ENCODE peak calls at places on chromosomes 6 and 20, in five cellular contexts. I, E, W, M and N are unnamed samples.

GRCh38 chr6:166058064-166058739 is 109.4 kb downstream of the TBXT start:
- DNase-seq in E (peak), M (no peak), I (peak), W (no peak), N (no peak)

GRCh38 chr6:135135835-135136234 is 45.3 kb upstream of the MYB start:
- DNase-seq in I (no peak), E (no peak), M (no peak), W (no peak), N (no peak)

GRCh38 chr6:117409420-117409819 is 16.3 kb downstream of the ROS1 start:
- DNase-seq in M (no peak), W (no peak), I (no peak), E (no peak), N (no peak)

GRCh38 chr20:11582073-11582472 is 335.6 kb upstream of the BTBD3 start:
- DNase-seq in E (no peak), I (peak), M (no peak), W (peak), N (no peak)

GRCh38 chr6:105767541-105767940 is 318.6 kb upstream of the PRDM1 start:
- DNase-seq in W (no peak), I (no peak), M (no peak), E (no peak), N (no peak)

GRCh38 chr6:21144928-21145327 is 448.6 kb upstream of the SOX4 start:
- DNase-seq in M (no peak), W (no peak), E (no peak), I (no peak), N (no peak)

GRCh38 chr20:4708856-4709255 is 12.9 kb upstream of the PRND start:
- DNase-seq in I (no peak), M (no peak), E (no peak), W (no peak), N (no peak)

GRCh38 chr6:51644426-51644825 is 443.0 kb downstream of the PKHD1 start:
- DNase-seq in E (no peak), W (peak), I (no peak), M (no peak), N (no peak)

GRCh38 chr6:15330174-15330934 is 84.5 kb downstream of the JARID2 start:
- DNase-seq in W (no peak), M (no peak), E (no peak), I (peak), N (no peak)

GRCh38 chr6:168212322-168212721 is 107.3 kb downstream of the DACT2 start:
- DNase-seq in I (no peak), W (no peak), M (no peak), E (no peak), N (no peak)

GRCh38 chr6:127180421-127180820 is 62.0 kb downstream of the RSPO3 start:
- DNase-seq in W (no peak), M (no peak), I (no peak), E (no peak), N (no peak)

GRCh38 chr6:75296811-75297779 is 12.5 kb upstream of the TMEM30A start:
- DNase-seq in I (peak), W (peak), E (no peak), M (peak), N (no peak)

GRCh38 chr6:33161354-33162320 is 30.6 kb downstream of the COL11A2 start:
- DNase-seq in W (peak), M (peak), E (peak), I (peak), N (peak)

GRCh38 chr6:169959129-169960002 is 207.9 kb downstream of the ERMARD start:
- DNase-seq in W (no peak), E (no peak), I (no peak), M (no peak), N (peak)

GRCh38 chr20:13105864-13106457 is 97.2 kb downstream of the SPTLC3 start:
- DNase-seq in M (no peak), W (peak), E (no peak), I (peak), N (no peak)

GRCh38 chr6:121956782-121957181 is 442.7 kb upstream of the HSF2 start:
- DNase-seq in E (no peak), W (no peak), M (no peak), I (no peak), N (no peak)

GRCh38 chr6:109304284-109305015 is 77.8 kb downstream of the CD164 start:
- DNase-seq in I (no peak), M (no peak), E (no peak), W (peak), N (no peak)

GRCh38 chr6:107173779-107174178 is 58.5 kb upstream of the BEND3 start:
- DNase-seq in I (peak), W (peak), E (no peak), M (peak), N (no peak)

GRCh38 chr6:126035764-126036163 is 49.4 kb downstream of the TRMT11 start:
- DNase-seq in E (no peak), I (no peak), M (no peak), W (no peak), N (no peak)

GRCh38 chr6:110337481-110337880 is 20.7 kb downstream of the METTL24 start:
- DNase-seq in E (no peak), M (no peak), W (no peak), I (no peak), N (no peak)

GRCh38 chr6:68194846-68195478 is 440.1 kb upstream of the ADGRB3 start:
- DNase-seq in W (no peak), M (no peak), I (no peak), E (no peak), N (no peak)

GRCh38 chr6:68197356-68197755 is 437.7 kb upstream of the ADGRB3 start:
- DNase-seq in W (no peak), M (peak), E (no peak), I (peak), N (no peak)

GRCh38 chr6:68192988-68193387 is 442.1 kb upstream of the ADGRB3 start:
- DNase-seq in M (no peak), I (no peak), E (no peak), W (no peak), N (no peak)

GRCh38 chr6:68200929-68201328 is 434.2 kb upstream of the ADGRB3 start:
- DNase-seq in E (no peak), I (no peak), M (no peak), W (no peak), N (no peak)

GRCh38 chr6:68196645-68197044 is 438.4 kb upstream of the ADGRB3 start:
- DNase-seq in I (peak), M (peak), W (peak), E (no peak), N (no peak)
- TF ChIP-seq CTCF in I (peak), M (no peak), W (no peak), E (no peak), N (peak)

GRCh38 chr6:34560366-34561226 is 4.5 kb upstream of the SPDEF start:
- DNase-seq in W (no peak), I (peak), E (peak), M (peak), N (no peak)
- TF ChIP-seq CTCF in W (no peak), I (no peak), E (peak), M (no peak), N (no peak)

DNA sequence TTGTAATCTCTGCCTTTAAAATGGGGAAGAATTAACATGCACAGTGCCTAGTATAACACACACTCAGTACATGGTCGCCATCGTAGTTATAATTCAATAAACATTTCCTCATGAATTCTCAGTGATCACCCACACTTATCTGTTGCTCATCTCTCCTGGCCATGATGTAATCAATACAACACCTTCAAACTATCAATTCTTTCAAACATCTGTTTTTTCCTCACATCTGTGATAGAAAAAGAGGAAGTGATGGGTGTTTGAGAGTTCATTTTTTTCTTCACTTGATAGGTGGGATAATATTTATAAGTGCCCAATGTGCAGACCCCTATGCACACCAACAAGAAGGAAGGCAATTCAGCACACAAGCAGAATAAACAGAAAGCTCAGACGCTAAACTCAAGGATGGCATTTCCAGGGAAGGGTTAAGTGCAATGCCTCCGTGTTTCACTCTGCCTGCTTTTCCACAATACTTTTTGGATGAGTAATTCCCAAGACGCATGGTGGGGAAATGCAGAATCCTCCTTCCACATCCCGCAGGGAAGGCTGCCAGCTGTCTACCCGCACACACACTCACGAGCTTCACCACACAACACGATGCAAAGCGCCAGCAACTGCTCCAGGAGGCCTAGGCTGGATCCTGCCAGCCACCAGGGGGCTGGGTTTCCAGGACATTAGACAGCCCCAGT is 100.3 kb downstream of the GMPR start:
- DNase-seq in I (peak), M (peak), W (peak), E (peak), N (no peak)
- TF ChIP-seq CTCF in I (peak), M (peak), W (no peak), E (peak), N (peak)

GRCh38 chr6:112296122-112296521 is 41.8 kb upstream of the LAMA4 start:
- DNase-seq in W (peak), M (peak), I (peak), E (no peak), N (no peak)
- TF ChIP-seq CTCF in W (peak), M (peak), I (peak), E (peak), N (peak)